ENCODE peak calls at places on chromosomes 16 and 17, in eight cellular contexts. U is CD4-positive, CD25-positive, alpha-beta regulatory T cell; S is PC-3; I is tibial nerve; T is transverse colon; K is right lobe of liver; P is CD8-positive, alpha-beta T cell; J is astrocyte. A is an unnamed sample. For H3K4me1, the result is how much of the 10 kb centered on the place peaks cover.

GRCh38 chr17:1371893-1372590 is 28.0 kb downstream of the YWHAE start:
- DNase-seq in U (no peak), S (no peak), I (no peak), T (no peak), K (no peak), P (no peak), J (no peak), A (no peak)

GRCh38 chr17:19448341-19449268 is 37.6 kb downstream of the RNF112 start:
- DNase-seq in U (no peak), S (peak), I (no peak), T (no peak), K (no peak), P (no peak), J (peak), A (no peak)

GRCh38 chr17:61458491-61459433 is 6.5 kb downstream of the TBX4 start:
- DNase-seq in U (no peak), S (no peak), I (no peak), T (no peak), K (no peak), P (no peak), J (no peak), A (no peak)

GRCh38 chr16:49654425-49654824 is 201.5 kb downstream of the ZNF423 start:
- DNase-seq in U (no peak), S (no peak), I (no peak), T (no peak), K (no peak), P (no peak), J (no peak), A (no peak)

GRCh38 chr17:7027335-7027734 is 4.5 kb downstream of the BCL6B start:
- DNase-seq in U (no peak), S (no peak), I (no peak), T (no peak), K (no peak), P (no peak), J (no peak), A (no peak)

GRCh38 chr17:36546418-36547093 is 1.8 kb downstream of the GGNBP2 start:
- DNase-seq in U (peak), S (no peak), I (no peak), T (no peak), K (no peak), P (no peak), J (no peak), A (no peak)

GRCh38 chr16:65116818-65117430 is 4.9 kb downstream of the CDH11 start:
- DNase-seq in U (no peak), S (no peak), I (no peak), T (no peak), K (no peak), P (no peak), J (peak), A (no peak)

GRCh38 chr17:14919580-14920160 is 345.5 kb downstream of the PMP22 start:
- DNase-seq in U (no peak), S (no peak), I (no peak), T (no peak), K (no peak), P (no peak), J (no peak), A (no peak)

GRCh38 chr17:35460354-35460851 is 11.8 kb upstream of the SLFN13 start:
- DNase-seq in U (peak), S (peak), I (no peak), T (peak), K (peak), P (peak), J (no peak), A (peak)

GRCh38 chr16:72879846-72880245 is 168.1 kb downstream of the ZFHX3 start:
- DNase-seq in U (no peak), S (no peak), I (no peak), T (no peak), K (no peak), P (no peak), J (no peak), A (no peak)

GRCh38 chr16:10441726-10442125 is 55.9 kb downstream of the ATF7IP2 start:
- DNase-seq in U (no peak), S (no peak), I (no peak), T (no peak), K (no peak), P (no peak), J (no peak), A (no peak)

GRCh38 chr16:89502319-89502843 is 5.8 kb upstream of the SPG7 start:
- DNase-seq in U (no peak), S (peak), I (no peak), T (peak), K (peak), P (no peak), J (peak), A (no peak)

GRCh38 chr16:31428277-31428597 is at the start of gene COX6A2:
- DNase-seq in U (no peak), S (no peak), I (no peak), T (no peak), K (no peak), P (no peak), J (no peak), A (no peak)

GRCh38 chr17:59695943-59696681 is 11.1 kb downstream of the PTRH2 start:
- DNase-seq in U (no peak), S (no peak), I (no peak), T (no peak), K (no peak), P (no peak), J (no peak), A (no peak)

GRCh38 chr16:18953535-18953934 is 27.3 kb upstream of the SMG1 start:
- DNase-seq in U (no peak), S (no peak), I (no peak), T (no peak), K (no peak), P (no peak), J (no peak), A (no peak)

GRCh38 chr16:72367841-72368240 is 195.9 kb upstream of the PMFBP1 start:
- DNase-seq in U (no peak), S (no peak), I (no peak), T (no peak), K (no peak), P (no peak), J (no peak), A (no peak)

GRCh38 chr17:2035549-2036490 is 5.9 kb downstream of the DPH1 start:
- DNase-seq in U (no peak), S (no peak), I (no peak), T (no peak), K (no peak), P (no peak), J (no peak), A (no peak)

GRCh38 chr16:56371383-56371937 is 53.9 kb downstream of the AMFR start:
- DNase-seq in U (no peak), S (peak), I (no peak), T (no peak), K (peak), P (no peak), J (no peak), A (no peak)

GRCh38 chr17:21039839-21040575 is 2.8 kb downstream of the USP22 start:
- DNase-seq in U (peak), S (peak), I (no peak), T (no peak), K (no peak), P (peak), J (peak), A (peak)

GRCh38 chr17:21036361-21036881 is 6.4 kb downstream of the USP22 start:
- DNase-seq in U (no peak), S (no peak), I (no peak), T (no peak), K (peak), P (no peak), J (peak), A (no peak)

GRCh38 chr17:21033350-21033749 is 9.5 kb downstream of the USP22 start:
- DNase-seq in U (no peak), S (peak), I (no peak), T (no peak), K (no peak), P (no peak), J (peak), A (no peak)

GRCh38 chr17:21034350-21035235 is 8.2 kb downstream of the USP22 start:
- DNase-seq in U (peak), S (no peak), I (no peak), T (no peak), K (no peak), P (no peak), J (no peak), A (peak)

GRCh38 chr17:21037117-21037803 is 5.6 kb downstream of the USP22 start:
- DNase-seq in U (no peak), S (peak), I (no peak), T (no peak), K (no peak), P (no peak), J (no peak), A (no peak)
- H3K4me1 ChIP-seq in U (half or more), S (under half), I (half or more), T (half or more), K (under half), P (half or more), J (half or more), A (half or more)

GRCh38 chr16:14608604-14609003 is 21.5 kb downstream of the PARN start:
- DNase-seq in U (no peak), S (no peak), I (no peak), T (no peak), K (no peak), P (no peak), J (no peak), A (no peak)
- H3K4me3 ChIP-seq in U (no peak), S (no peak), I (no peak), T (no peak), K (no peak), P (no peak), J (no peak), A (no peak)

DNA sequence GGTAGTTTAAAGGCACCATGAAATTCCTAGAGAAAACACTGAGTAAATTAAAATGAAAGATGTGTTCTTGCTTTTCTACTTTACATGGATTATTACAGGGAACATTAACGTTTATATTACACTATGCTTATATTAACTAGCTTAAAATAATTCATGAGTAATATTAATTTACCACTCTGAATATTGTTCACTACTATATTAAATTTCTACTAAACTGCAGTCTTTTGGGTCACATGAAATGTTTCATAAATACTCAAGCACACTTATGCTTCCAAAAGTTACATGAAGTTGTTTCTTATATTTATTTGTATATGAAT is 3.4 kb upstream of the MAP1LC3B start:
- DNase-seq in U (no peak), S (no peak), I (no peak), T (no peak), K (no peak), P (no peak), J (no peak), A (no peak)
- H3K4me1 ChIP-seq in U (under half), S (under half), I (under half), T (under half), K (under half), P (under half), J (under half), A (under half)

DNA sequence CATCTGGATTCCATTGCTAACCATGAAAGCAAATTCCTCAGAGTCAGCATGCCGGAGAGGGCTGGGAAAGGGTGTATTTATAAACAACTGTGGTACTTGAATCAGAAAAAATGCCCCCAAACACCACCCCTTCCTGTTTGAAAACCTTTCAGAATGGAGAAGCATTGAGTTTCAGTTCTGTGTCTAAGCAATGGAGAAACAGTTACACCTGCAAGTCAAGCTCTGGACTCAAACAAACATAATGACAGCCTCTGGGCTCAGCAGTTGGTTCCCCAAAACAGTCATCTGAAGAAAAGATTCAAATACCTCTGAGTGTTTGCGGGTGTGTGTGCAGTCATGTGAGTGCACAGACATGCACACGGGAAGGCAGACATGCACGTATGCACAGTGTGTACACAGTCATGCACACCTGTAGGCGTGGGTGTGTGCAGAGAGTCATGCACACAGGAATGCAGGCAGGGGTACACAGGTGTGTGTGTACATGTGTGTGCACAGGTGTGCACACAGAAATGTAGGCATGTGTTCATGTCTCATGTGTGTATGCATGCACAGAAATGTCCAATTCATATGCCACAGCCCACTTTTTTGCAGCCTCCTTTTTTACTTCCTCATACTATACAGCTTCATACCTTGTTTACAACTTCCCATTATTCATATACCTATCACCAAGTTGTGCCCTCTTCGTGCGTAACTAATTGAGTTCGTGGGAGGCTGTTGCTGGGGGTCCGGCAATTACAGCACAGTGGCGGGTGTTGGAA is 266.3 kb downstream of the ENGASE start:
- DNase-seq in U (no peak), S (no peak), I (no peak), T (peak), K (no peak), P (no peak), J (no peak), A (no peak)
- H3K4me3 ChIP-seq in U (no peak), S (no peak), I (no peak), T (no peak), K (no peak), P (no peak), J (no peak), A (no peak)

GRCh38 chr17:40542562-40543411 is 22.5 kb downstream of the CCR7 start:
- DNase-seq in U (no peak), S (no peak), I (peak), T (peak), K (peak), P (peak), J (peak), A (no peak)
- H3K4me1 ChIP-seq in U (half or more), S (under half), I (half or more), T (under half), K (under half), P (half or more), J (under half), A (half or more)

DNA sequence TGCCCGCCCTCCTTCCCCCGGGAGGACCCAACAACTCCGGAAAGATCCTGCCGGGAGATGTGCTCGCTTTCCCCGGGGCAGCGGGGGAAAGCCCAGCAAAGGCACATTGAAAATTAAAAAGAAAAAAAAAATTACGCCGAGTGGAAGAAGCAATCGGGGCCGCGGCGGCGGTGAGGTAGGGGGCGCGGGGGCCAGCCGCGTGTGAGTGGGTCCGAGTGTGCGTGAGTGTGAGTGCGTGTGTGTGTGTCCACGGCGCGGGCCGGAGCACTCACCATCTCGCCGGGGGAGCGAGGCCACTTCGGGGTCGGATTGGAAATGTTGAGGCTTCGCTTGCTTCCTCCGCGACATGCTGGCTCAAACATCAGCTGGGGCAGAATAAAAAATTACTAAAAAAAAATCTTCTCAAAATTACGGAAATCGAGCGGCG is at the start of gene SALL1:
- DNase-seq in U (no peak), S (no peak), I (no peak), T (no peak), K (no peak), P (no peak), J (no peak), A (no peak)
- H3K4me3 ChIP-seq in U (no peak), S (no peak), I (peak), T (peak), K (peak), P (no peak), J (peak), A (no peak)

GRCh38 chr17:73282629-73283028 is 20.9 kb upstream of the CPSF4L start:
- DNase-seq in U (no peak), S (no peak), I (no peak), T (no peak), K (no peak), P (no peak), J (no peak), A (no peak)
- H3K4me1 ChIP-seq in U (under half), S (under half), I (half or more), T (under half), K (under half), P (under half), J (under half), A (under half)

A was measured in naive thymus-derived CD4-positive, alpha-beta T cell.